ENCODE peak calls at places on chromosomes 5 and 9, in six cellular contexts. X is HepG2, L is breast epithelium, A is sigmoid colon, W is spleen, J is transverse colon. Y is an unnamed sample.

GRCh38 chr5:91263898-91264297 is 119.2 kb downstream of the ARRDC3 start:
- DNase-seq in L (no peak), W (no peak), X (no peak), J (no peak), A (no peak), Y (no peak)

GRCh38 chr9:89404074-89404473 is 85.8 kb downstream of the SECISBP2 start:
- DNase-seq in A (no peak), W (peak), L (no peak), J (no peak), X (no peak), Y (no peak)

GRCh38 chr9:129968690-129969485 is 74.1 kb downstream of the FNBP1 start:
- DNase-seq in L (no peak), W (no peak), J (no peak), X (no peak), A (peak), Y (no peak)

GRCh38 chr5:1161832-1162229 is 39.6 kb upstream of the SLC6A19 start:
- DNase-seq in A (peak), W (no peak), J (peak), X (no peak), L (peak), Y (peak)

GRCh38 chr9:83281306-83282255 is 218.6 kb upstream of the RASEF start:
- DNase-seq in W (no peak), J (no peak), X (no peak), A (no peak), L (no peak), Y (no peak)

GRCh38 chr5:148639081-148639480 is 15.2 kb downstream of the HTR4 start:
- DNase-seq in J (no peak), X (no peak), A (no peak), W (no peak), L (no peak), Y (no peak)

GRCh38 chr9:10946676-10947410 is 334.0 kb upstream of the PTPRD start:
- DNase-seq in X (no peak), W (no peak), J (no peak), A (no peak), L (no peak), Y (no peak)

GRCh38 chr9:16023466-16023865 is 470.6 kb downstream of the CCDC171 start:
- DNase-seq in L (no peak), J (no peak), W (no peak), X (no peak), A (no peak), Y (no peak)

GRCh38 chr9:86638109-86638508 is 283.9 kb upstream of the TUT7 start:
- DNase-seq in X (no peak), L (no peak), J (no peak), A (no peak), W (no peak), Y (no peak)

GRCh38 chr5:82467006-82467561 is 188.9 kb upstream of the RPS23 start:
- DNase-seq in J (no peak), X (no peak), W (no peak), L (no peak), A (no peak), Y (no peak)

GRCh38 chr5:139725073-139725830 is 70.4 kb upstream of the PSD2 start:
- DNase-seq in W (peak), J (no peak), A (peak), X (peak), L (no peak), Y (peak)

GRCh38 chr5:93192107-93192506 is 388.9 kb downstream of the NR2F1-AS1 start:
- DNase-seq in X (peak), J (no peak), W (no peak), A (no peak), L (no peak), Y (no peak)

GRCh38 chr9:2087500-2088313 is 72.6 kb downstream of the SMARCA2 start:
- DNase-seq in L (no peak), X (peak), W (no peak), J (no peak), A (no peak), Y (no peak)

GRCh38 chr9:107336718-107337360 is 53.8 kb downstream of the RAD23B start:
- DNase-seq in W (no peak), A (no peak), L (peak), J (no peak), X (no peak), Y (peak)

GRCh38 chr5:79135790-79136553 is 24.4 kb downstream of the BHMT start:
- DNase-seq in L (no peak), W (no peak), X (no peak), J (no peak), A (no peak), Y (no peak)

GRCh38 chr9:23342296-23342695 is 483.7 kb downstream of the ELAVL2 start:
- DNase-seq in A (no peak), X (peak), J (no peak), W (no peak), L (no peak), Y (no peak)

GRCh38 chr5:154356958-154357357 is 88.8 kb upstream of the SAP30L start:
- DNase-seq in J (no peak), L (no peak), X (no peak), W (no peak), A (peak), Y (no peak)

GRCh38 chr5:317086-317811 is 4.3 kb upstream of the AHRR start:
- DNase-seq in W (no peak), J (peak), A (no peak), X (peak), L (no peak), Y (no peak)

GRCh38 chr5:17221843-17222614 is 4.6 kb downstream of the BASP1 start:
- DNase-seq in X (no peak), W (no peak), J (no peak), L (no peak), A (no peak), Y (no peak)

GRCh38 chr5:1907616-1908015 is 24.9 kb upstream of the IRX4 start:
- DNase-seq in J (no peak), L (peak), A (peak), X (no peak), W (peak), Y (no peak)

DNA sequence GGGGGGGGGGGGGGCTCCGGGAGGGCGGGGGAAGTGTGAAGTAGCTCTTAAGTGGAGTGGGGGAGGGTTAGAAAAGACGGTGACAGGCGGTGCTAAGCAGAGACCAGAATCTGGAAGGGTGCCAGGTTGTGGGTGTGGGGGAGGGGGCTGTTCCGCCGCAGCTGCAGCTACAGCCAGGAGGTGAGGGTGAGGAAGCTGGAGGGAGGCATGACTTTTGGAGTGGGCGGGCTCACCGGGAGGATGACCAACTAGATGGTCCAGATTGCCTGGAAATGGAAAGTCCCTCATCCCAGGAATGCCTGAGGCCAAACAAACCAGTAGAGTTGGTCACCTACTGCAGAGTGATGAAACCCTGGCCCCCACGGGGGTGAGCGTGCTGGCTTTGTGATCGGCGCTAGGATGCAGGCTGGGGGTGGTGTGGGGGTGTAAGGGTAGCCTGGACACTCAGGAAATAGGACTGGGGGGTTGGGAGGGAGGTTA is 158.1 kb upstream of the SHB start:
- DNase-seq in X (peak), A (no peak), L (peak), J (peak), W (no peak), Y (no peak)
- H3K27ac ChIP-seq in X (no peak), A (no peak), L (peak), J (no peak), W (peak), Y (no peak)

GRCh38 chr9:114953016-114953415 is 22.6 kb upstream of the TNFSF8 start:
- DNase-seq in X (no peak), L (no peak), J (no peak), W (no peak), A (no peak), Y (no peak)

GRCh38 chr9:114954986-114955623 is 24.7 kb upstream of the TNFSF8 start:
- DNase-seq in J (no peak), W (no peak), L (no peak), X (no peak), A (no peak), Y (no peak)

GRCh38 chr9:114957558-114957957 is 27.2 kb upstream of the TNFSF8 start:
- DNase-seq in W (no peak), A (no peak), J (no peak), X (no peak), L (no peak), Y (no peak)

GRCh38 chr9:114950761-114951160 is 20.4 kb upstream of the TNFSF8 start:
- DNase-seq in A (no peak), J (no peak), L (no peak), W (no peak), X (no peak), Y (no peak)

DNA sequence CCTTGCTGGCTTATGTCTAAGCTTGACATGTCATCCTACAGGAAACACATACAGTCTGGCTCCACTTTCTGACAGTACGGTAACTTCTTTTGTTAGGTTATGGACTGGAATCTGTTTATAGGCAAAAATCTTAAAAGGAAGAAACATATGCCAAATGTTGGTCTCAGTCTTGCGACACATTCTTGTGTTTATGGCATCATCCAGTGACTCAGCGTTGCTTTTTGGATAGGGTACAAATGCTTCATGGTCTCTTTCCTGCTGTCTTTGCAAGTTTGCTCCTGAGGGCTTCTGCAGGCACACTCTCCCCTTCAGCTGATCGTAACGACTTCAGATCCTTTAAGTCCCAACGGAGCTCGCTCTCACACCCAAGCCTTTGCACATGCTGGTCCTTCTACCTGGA is 23.5 kb upstream of the TNFSF8 start:
- DNase-seq in L (no peak), W (no peak), A (no peak), X (no peak), J (peak), Y (no peak)
- TF ChIP-seq POLR2AphosphoS5 in L (no peak), W (no peak), A (peak), X (no peak), J (peak), Y (no peak)

DNA sequence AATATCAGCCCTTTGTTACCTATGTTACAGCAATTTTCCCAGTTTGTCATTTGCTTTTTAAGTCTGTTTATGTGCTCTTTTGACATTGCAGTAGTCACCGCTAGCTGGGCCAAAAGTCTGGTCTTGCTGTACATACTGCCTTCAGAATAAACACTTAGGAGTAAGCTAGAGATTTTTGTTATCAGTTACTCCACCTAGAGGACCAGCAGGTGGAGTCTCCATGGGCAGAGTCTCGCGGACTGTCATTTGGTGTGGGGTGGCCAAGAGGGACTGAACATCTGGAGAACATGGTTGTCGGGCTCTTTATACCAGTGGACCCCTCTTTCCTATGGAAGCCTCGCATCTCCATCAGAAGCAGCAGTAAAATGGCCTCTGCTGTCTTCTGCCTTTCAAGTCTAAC is 10.8 kb upstream of the MGAT1 start:
- DNase-seq in L (no peak), X (no peak), A (peak), J (no peak), W (no peak), Y (no peak)
- H3K4me3 ChIP-seq in L (peak), X (no peak), A (no peak), J (no peak), W (peak), Y (no peak)

DNA sequence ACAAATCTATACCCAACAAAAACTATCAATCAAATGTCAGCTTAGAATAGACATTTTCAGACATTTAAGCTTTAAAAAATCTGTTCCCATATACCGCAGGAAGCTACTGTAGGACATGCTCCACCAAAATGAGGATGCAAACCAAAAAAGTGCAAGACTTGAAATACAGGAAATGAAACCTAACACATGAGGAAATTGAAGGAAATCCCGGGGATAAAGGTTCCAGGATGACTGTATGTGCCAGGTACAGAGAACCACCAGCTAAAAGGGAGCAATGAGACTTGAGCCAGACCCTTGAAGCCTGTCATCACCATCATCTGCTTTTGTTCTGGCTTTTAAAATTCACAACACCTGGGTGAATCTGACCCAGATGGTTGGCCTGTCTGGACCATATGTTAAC is 21.4 kb downstream of the DIAPH1 start:
- DNase-seq in W (no peak), A (no peak), J (no peak), L (no peak), X (no peak), Y (no peak)
- H3K27ac ChIP-seq in W (no peak), A (no peak), J (no peak), L (no peak), X (no peak), Y (peak)

GRCh38 chr9:105244274-105244995 is at the start of gene SLC44A1:
- DNase-seq in X (peak), A (peak), W (peak), J (peak), L (peak), Y (peak)

GRCh38 chr9:105243935-105244273 is 547 bp upstream of the SLC44A1 start:
- DNase-seq in X (no peak), J (no peak), L (no peak), A (no peak), W (no peak), Y (no peak)

GRCh38 chr9:105246656-105247162 is 2.3 kb downstream of the SLC44A1 start:
- DNase-seq in A (no peak), L (no peak), X (no peak), W (no peak), J (no peak), Y (no peak)

GRCh38 chr9:105245720-105246161 is 1.3 kb downstream of the SLC44A1 start:
- DNase-seq in A (no peak), W (no peak), J (no peak), L (no peak), X (no peak), Y (no peak)

GRCh38 chr9:105244996-105245719 is 707 bp downstream of the SLC44A1 start:
- DNase-seq in X (no peak), A (peak), L (peak), W (peak), J (peak), Y (peak)
- TF ChIP-seq POLR2AphosphoS5 in X (no peak), A (no peak), L (peak), W (peak), J (peak), Y (peak)

GRCh38 chr9:137422668-137423000 is 328 bp downstream of the EXD3 start:
- DNase-seq in J (peak), W (peak), L (no peak), X (no peak), A (peak), Y (no peak)
- H3K4me3 ChIP-seq in J (peak), W (peak), L (peak), X (peak), A (peak), Y (peak)